ENCODE peak calls at places on chromosomes 13 and 19, in five cellular contexts. S, K, M, Z and J are unnamed samples.

GRCh38 chr13:80977168-80977567 is 636.2 kb upstream of the SPRY2 start:
- DNase-seq in S (no peak), K (no peak), M (no peak), Z (no peak), J (no peak)

GRCh38 chr19:46813570-46814358 is 25.4 kb upstream of the SLC1A5 start:
- DNase-seq in S (peak; percentile 94), K (no peak), M (no peak), Z (peak; percentile 37), J (no peak)

GRCh38 chr19:4570423-4570822 is 10.9 kb upstream of the SEMA6B start:
- DNase-seq in S (no peak), K (no peak), M (no peak), Z (no peak), J (no peak)

GRCh38 chr13:27476943-27477681 is 26.7 kb upstream of the MTIF3 start:
- DNase-seq in S (no peak), K (peak; percentile 27), M (peak; percentile 32), Z (peak; percentile 38), J (no peak)

GRCh38 chr19:55179570-55180484 is at the start of gene SYT5:
- DNase-seq in S (peak; percentile 35), K (no peak), M (peak; percentile 69), Z (no peak), J (peak; percentile 62)

GRCh38 chr13:103187621-103188020 is 121.4 kb upstream of the SLC10A2 start:
- DNase-seq in S (no peak), K (peak; percentile 7), M (no peak), Z (no peak), J (no peak)

GRCh38 chr13:50370303-50370950 is 355.2 kb downstream of the KCNRG start:
- DNase-seq in S (no peak), K (no peak), M (no peak), Z (no peak), J (no peak)

GRCh38 chr13:46640843-46641242 is 87.9 kb downstream of the LRCH1 start:
- DNase-seq in S (no peak), K (no peak), M (no peak), Z (peak; percentile 51), J (no peak)

GRCh38 chr19:48989701-48990291 is 3.3 kb downstream of the GYS1 start:
- DNase-seq in S (no peak), K (no peak), M (no peak), Z (no peak), J (no peak)

GRCh38 chr13:113075711-113076110 is 29.9 kb upstream of the F7 start:
- DNase-seq in S (no peak), K (no peak), M (no peak), Z (no peak), J (no peak)

GRCh38 chr19:16542894-16543498 is 759 bp upstream of the CHERP start:
- DNase-seq in S (no peak), K (no peak), M (peak; percentile 36), Z (peak; percentile 6), J (peak; percentile 37)